ENCODE peak calls at places on chromosomes 4 and X, in four cellular contexts. F, H, T and V are unnamed samples.

GRCh38 chr4:48261288-48261687 is 8.3 kb downstream of the TEC start:
- DNase-seq in F (no peak), H (no peak), T (peak), V (no peak)

GRCh38 chr4:40417941-40418340 is 82.8 kb downstream of the CHRNA9 start:
- DNase-seq in F (no peak), H (no peak), T (no peak), V (no peak)

GRCh38 chrX:12405306-12405705 is 267.0 kb downstream of the FRMPD4 start:
- DNase-seq in F (no peak), H (no peak), T (no peak), V (no peak)

GRCh38 chr4:169042608-169043007 is 32.6 kb upstream of the CBR4 start:
- DNase-seq in F (no peak), H (no peak), T (no peak), V (no peak)

GRCh38 chr4:35986537-35986936 is 257.8 kb downstream of the ARAP2 start:
- DNase-seq in F (no peak), H (no peak), T (no peak), V (no peak)

GRCh38 chrX:36961590-36961989 is 46.6 kb upstream of the FAM47C start:
- DNase-seq in F (no peak), H (no peak), T (no peak), V (no peak)

GRCh38 chrX:123960956-123961267 is 594 bp upstream of the STAG2 start:
- DNase-seq in F (no peak), H (no peak), T (no peak), V (no peak)

GRCh38 chrX:112800901-112801775 is 39.5 kb downstream of the AMOT start:
- DNase-seq in F (no peak), H (no peak), T (no peak), V (no peak)

GRCh38 chrX:150326843-150327242 is 36.3 kb upstream of the MAMLD1 start:
- DNase-seq in F (no peak), H (no peak), T (no peak), V (no peak)

GRCh38 chrX:50152421-50152820 is 48.4 kb downstream of the AKAP4 start:
- DNase-seq in F (no peak), H (no peak), T (no peak), V (no peak)

GRCh38 chrX:136310411-136310810 is 9.6 kb downstream of the ADGRG4 start:
- DNase-seq in F (no peak), H (peak), T (peak), V (no peak)

GRCh38 chr4:183987529-183987946 is 82.4 kb downstream of the STOX2 start:
- DNase-seq in F (peak), H (no peak), T (peak), V (peak)

GRCh38 chr4:128574706-128575105 is 234.8 kb upstream of the JADE1 start:
- DNase-seq in F (peak), H (no peak), T (peak), V (peak)

GRCh38 chr4:99806545-99806944 is 10.1 kb upstream of the DAPP1 start:
- DNase-seq in F (no peak), H (no peak), T (no peak), V (no peak)

GRCh38 chr4:125758438-125758837 is 443.7 kb downstream of the FAT4 start:
- DNase-seq in F (no peak), H (no peak), T (no peak), V (no peak)

GRCh38 chrX:18995216-18995615 is 11.3 kb upstream of the PHKA2 start:
- DNase-seq in F (no peak), H (no peak), T (peak), V (no peak)

GRCh38 chr4:169404959-169405358 is 134.2 kb upstream of the SH3RF1 start:
- DNase-seq in F (no peak), H (no peak), T (no peak), V (no peak)

GRCh38 chr4:94892051-94892450 is 134.3 kb downstream of the BMPR1B start:
- DNase-seq in F (no peak), H (no peak), T (peak), V (no peak)

GRCh38 chr4:153198739-153199138 is 5.5 kb upstream of the TRIM2 start:
- DNase-seq in F (no peak), H (no peak), T (no peak), V (no peak)

GRCh38 chr4:57462843-57463242 is 352.7 kb upstream of the IGFBP7 start:
- DNase-seq in F (no peak), H (no peak), T (no peak), V (no peak)

GRCh38 chr4:109801895-109802319 is at the start of gene CFI:
- DNase-seq in F (no peak), H (peak), T (peak), V (no peak)

GRCh38 chrX:118548831-118549230 is 53.2 kb downstream of the DOCK11 start:
- DNase-seq in F (no peak), H (no peak), T (no peak), V (no peak)

GRCh38 chr4:31108762-31109161 is 388.6 kb downstream of the PCDH7 start:
- DNase-seq in F (no peak), H (no peak), T (no peak), V (no peak)

GRCh38 chr4:4858527-4858926 is 938 bp upstream of the MSX1 start:
- DNase-seq in F (no peak), H (no peak), T (no peak), V (no peak)

GRCh38 chrX:52558140-52558539 is 41.3 kb upstream of the XAGE1B start:
- DNase-seq in F (no peak), H (no peak), T (no peak), V (no peak)